ENCODE peak calls at places on chromosomes 16 and 17, in seven cellular contexts. One of them, this sample, is unnamed.

GRCh38 chr17:71109697-71110096 is 940.4 kb downstream of the KCNJ2 start:
- DNase-seq in NCI-H1105: no peak
- DNase-seq in stimulated activated effector memory CD8-positive, alpha-beta T cell treated with anti-CD3 and anti-CD28 coated beads, Interleukin-12 subunit alpha, Interleukin-12 subunit beta, amount 100 ng/mL, for 72 hours: no peak
- DNase-seq in HFFc6: no peak
- DNase-seq in NCI-H1436: no peak
- DNase-seq in MV-4-11: no peak
- DNase-seq in T-helper 1 cell: no peak
- DNase-seq in this sample: no peak

GRCh38 chr16:1822801-1823200 is 3.8 kb downstream of the HAGH start:
- DNase-seq in NCI-H1105: no peak
- DNase-seq in stimulated activated effector memory CD8-positive, alpha-beta T cell treated with anti-CD3 and anti-CD28 coated beads, Interleukin-12 subunit alpha, Interleukin-12 subunit beta, amount 100 ng/mL, for 72 hours: no peak
- DNase-seq in HFFc6: no peak
- DNase-seq in NCI-H1436: no peak
- DNase-seq in MV-4-11: no peak
- DNase-seq in T-helper 1 cell: no peak
- DNase-seq in this sample: no peak

GRCh38 chr16:86343111-86343642 is 167.2 kb upstream of the FOXF1 start:
- DNase-seq in NCI-H1105: no peak
- DNase-seq in stimulated activated effector memory CD8-positive, alpha-beta T cell treated with anti-CD3 and anti-CD28 coated beads, Interleukin-12 subunit alpha, Interleukin-12 subunit beta, amount 100 ng/mL, for 72 hours: no peak
- DNase-seq in HFFc6: peak
- DNase-seq in NCI-H1436: no peak
- DNase-seq in MV-4-11: no peak
- DNase-seq in T-helper 1 cell: no peak
- DNase-seq in this sample: no peak

GRCh38 chr16:31141489-31142108 is 6.1 kb upstream of the PRSS8 start:
- DNase-seq in NCI-H1105: no peak
- DNase-seq in stimulated activated effector memory CD8-positive, alpha-beta T cell treated with anti-CD3 and anti-CD28 coated beads, Interleukin-12 subunit alpha, Interleukin-12 subunit beta, amount 100 ng/mL, for 72 hours: no peak
- DNase-seq in HFFc6: peak
- DNase-seq in NCI-H1436: no peak
- DNase-seq in MV-4-11: no peak
- DNase-seq in T-helper 1 cell: no peak
- DNase-seq in this sample: no peak

GRCh38 chr16:54630284-54630967 is 300.2 kb upstream of the IRX5 start:
- DNase-seq in NCI-H1105: no peak
- DNase-seq in stimulated activated effector memory CD8-positive, alpha-beta T cell treated with anti-CD3 and anti-CD28 coated beads, Interleukin-12 subunit alpha, Interleukin-12 subunit beta, amount 100 ng/mL, for 72 hours: no peak
- DNase-seq in HFFc6: peak
- DNase-seq in NCI-H1436: no peak
- DNase-seq in MV-4-11: no peak
- DNase-seq in T-helper 1 cell: no peak
- DNase-seq in this sample: no peak

GRCh38 chr16:55849536-55849935 is 16.6 kb upstream of the CES1 start:
- DNase-seq in NCI-H1105: no peak
- DNase-seq in stimulated activated effector memory CD8-positive, alpha-beta T cell treated with anti-CD3 and anti-CD28 coated beads, Interleukin-12 subunit alpha, Interleukin-12 subunit beta, amount 100 ng/mL, for 72 hours: no peak
- DNase-seq in HFFc6: no peak
- DNase-seq in NCI-H1436: no peak
- DNase-seq in MV-4-11: no peak
- DNase-seq in T-helper 1 cell: no peak
- DNase-seq in this sample: no peak

GRCh38 chr17:73591278-73592078 is 52.8 kb downstream of the SDK2 start:
- DNase-seq in NCI-H1105: no peak
- DNase-seq in stimulated activated effector memory CD8-positive, alpha-beta T cell treated with anti-CD3 and anti-CD28 coated beads, Interleukin-12 subunit alpha, Interleukin-12 subunit beta, amount 100 ng/mL, for 72 hours: no peak
- DNase-seq in HFFc6: no peak
- DNase-seq in NCI-H1436: peak
- DNase-seq in MV-4-11: no peak
- DNase-seq in T-helper 1 cell: no peak
- DNase-seq in this sample: no peak

GRCh38 chr16:49281843-49282642 is 405 bp upstream of the CBLN1 start:
- DNase-seq in NCI-H1105: peak
- DNase-seq in stimulated activated effector memory CD8-positive, alpha-beta T cell treated with anti-CD3 and anti-CD28 coated beads, Interleukin-12 subunit alpha, Interleukin-12 subunit beta, amount 100 ng/mL, for 72 hours: peak
- DNase-seq in HFFc6: no peak
- DNase-seq in NCI-H1436: peak
- DNase-seq in MV-4-11: peak
- DNase-seq in T-helper 1 cell: no peak
- DNase-seq in this sample: peak

GRCh38 chr16:67238278-67238575 is 9.1 kb downstream of the FHOD1 start:
- DNase-seq in NCI-H1105: no peak
- DNase-seq in stimulated activated effector memory CD8-positive, alpha-beta T cell treated with anti-CD3 and anti-CD28 coated beads, Interleukin-12 subunit alpha, Interleukin-12 subunit beta, amount 100 ng/mL, for 72 hours: no peak
- DNase-seq in HFFc6: no peak
- DNase-seq in NCI-H1436: no peak
- DNase-seq in MV-4-11: no peak
- DNase-seq in T-helper 1 cell: no peak
- DNase-seq in this sample: no peak

GRCh38 chr16:27748868-27749546 is 199.1 kb downstream of the KATNIP start:
- DNase-seq in NCI-H1105: peak
- DNase-seq in stimulated activated effector memory CD8-positive, alpha-beta T cell treated with anti-CD3 and anti-CD28 coated beads, Interleukin-12 subunit alpha, Interleukin-12 subunit beta, amount 100 ng/mL, for 72 hours: no peak
- DNase-seq in HFFc6: peak
- DNase-seq in NCI-H1436: peak
- DNase-seq in MV-4-11: peak
- DNase-seq in T-helper 1 cell: no peak
- DNase-seq in this sample: no peak

GRCh38 chr16:56198044-56198754 is 6.9 kb downstream of the GNAO1 start:
- DNase-seq in NCI-H1105: no peak
- DNase-seq in stimulated activated effector memory CD8-positive, alpha-beta T cell treated with anti-CD3 and anti-CD28 coated beads, Interleukin-12 subunit alpha, Interleukin-12 subunit beta, amount 100 ng/mL, for 72 hours: no peak
- DNase-seq in HFFc6: no peak
- DNase-seq in NCI-H1436: no peak
- DNase-seq in MV-4-11: no peak
- DNase-seq in T-helper 1 cell: no peak
- DNase-seq in this sample: no peak

GRCh38 chr16:2115591-2115973 is 20.1 kb downstream of the PKD1 start:
- DNase-seq in NCI-H1105: no peak
- DNase-seq in stimulated activated effector memory CD8-positive, alpha-beta T cell treated with anti-CD3 and anti-CD28 coated beads, Interleukin-12 subunit alpha, Interleukin-12 subunit beta, amount 100 ng/mL, for 72 hours: no peak
- DNase-seq in HFFc6: no peak
- DNase-seq in NCI-H1436: no peak
- DNase-seq in MV-4-11: no peak
- DNase-seq in T-helper 1 cell: no peak
- DNase-seq in this sample: no peak

GRCh38 chr17:30995347-30995746 is 24.5 kb downstream of the RNF135 start:
- DNase-seq in NCI-H1105: no peak
- DNase-seq in stimulated activated effector memory CD8-positive, alpha-beta T cell treated with anti-CD3 and anti-CD28 coated beads, Interleukin-12 subunit alpha, Interleukin-12 subunit beta, amount 100 ng/mL, for 72 hours: no peak
- DNase-seq in HFFc6: no peak
- DNase-seq in NCI-H1436: no peak
- DNase-seq in MV-4-11: no peak
- DNase-seq in T-helper 1 cell: no peak
- DNase-seq in this sample: no peak